ENCODE peak calls at places on chromosomes 1 and 21, in ten cellular contexts. R, U, T, M, P, O, X, L, D and W are unnamed samples.
A peak's percentile ranks its signal among the peaks of the same experiment; 100 is the strongest.

GRCh38 chr1:2474933-2475371 is 1.1 kb upstream of the PLCH2 start:
- DNase-seq in R (no peak), U (no peak), T (no peak), M (peak; percentile 37), P (no peak), O (no peak), X (no peak), L (no peak), D (no peak), W (no peak)

GRCh38 chr21:42513151-42513984 is at the start of gene SLC37A1:
- DNase-seq in R (peak; percentile 79), U (peak; percentile 65), T (no peak), M (no peak), P (no peak), O (no peak), X (peak; percentile 41), L (no peak), D (peak; percentile 61), W (peak; percentile 56)

GRCh38 chr1:215109171-215109570 is 26.6 kb downstream of the KCNK2 start:
- DNase-seq in R (no peak), U (no peak), T (no peak), M (no peak), P (no peak), O (no peak), X (no peak), L (no peak), D (no peak), W (no peak)

GRCh38 chr1:19122668-19123067 is 87.4 kb downstream of the UBR4 start:
- DNase-seq in R (no peak), U (no peak), T (no peak), M (no peak), P (no peak), O (no peak), X (no peak), L (no peak), D (no peak), W (no peak)

GRCh38 chr1:77762072-77762476 is 2.4 kb upstream of the USP33 start:
- DNase-seq in R (no peak), U (no peak), T (no peak), M (peak; percentile 79), P (no peak), O (no peak), X (peak; percentile 41), L (no peak), D (no peak), W (no peak)

GRCh38 chr1:202438393-202439174 is 90.1 kb downstream of the PPP1R12B start:
- DNase-seq in R (no peak), U (no peak), T (no peak), M (no peak), P (no peak), O (no peak), X (no peak), L (no peak), D (no peak), W (no peak)

GRCh38 chr1:67948155-67949075 is 102.0 kb downstream of the DIRAS3 start:
- DNase-seq in R (no peak), U (no peak), T (no peak), M (no peak), P (peak; percentile 58), O (no peak), X (no peak), L (no peak), D (no peak), W (no peak)

GRCh38 chr1:19208710-19209438 is 1.2 kb downstream of the UBR4 start:
- DNase-seq in R (no peak), U (no peak), T (no peak), M (peak; percentile 17), P (no peak), O (no peak), X (no peak), L (no peak), D (no peak), W (no peak)

GRCh38 chr1:86507935-86508582 is 38.8 kb upstream of the CLCA4 start:
- DNase-seq in R (no peak), U (peak; percentile 54), T (no peak), M (peak; percentile 33), P (no peak), O (no peak), X (peak; percentile 49), L (no peak), D (peak; percentile 20), W (peak; percentile 30)

GRCh38 chr1:26346274-26347033 is 7.5 kb downstream of the CRYBG2 start:
- DNase-seq in R (no peak), U (no peak), T (no peak), M (no peak), P (no peak), O (no peak), X (no peak), L (no peak), D (no peak), W (no peak)

GRCh38 chr1:83029916-83030315 is 969.0 kb downstream of the TTLL7 start:
- DNase-seq in R (no peak), U (no peak), T (no peak), M (no peak), P (peak; percentile 78), O (no peak), X (no peak), L (no peak), D (no peak), W (no peak)

GRCh38 chr21:42669069-42669468 is 15.6 kb downstream of the PDE9A start:
- DNase-seq in R (no peak), U (no peak), T (no peak), M (no peak), P (no peak), O (peak; percentile 73), X (no peak), L (no peak), D (no peak), W (no peak)

GRCh38 chr21:36478207-36478701 is 1.7 kb downstream of the CLDN14 start:
- DNase-seq in R (no peak), U (no peak), T (no peak), M (no peak), P (no peak), O (no peak), X (no peak), L (no peak), D (no peak), W (peak; percentile 53)

GRCh38 chr1:94514095-94514727 is 27.3 kb downstream of the F3 start:
- DNase-seq in R (no peak), U (peak; percentile 66), T (no peak), M (peak; percentile 54), P (no peak), O (no peak), X (peak; percentile 67), L (no peak), D (peak; percentile 25), W (peak; percentile 28)

GRCh38 chr1:221141606-221142285 is 262.5 kb downstream of the HLX start:
- DNase-seq in R (no peak), U (peak; percentile 61), T (no peak), M (no peak), P (no peak), O (no peak), X (no peak), L (no peak), D (no peak), W (no peak)

GRCh38 chr1:245614986-245615385 is 460.2 kb downstream of the KIF26B start:
- DNase-seq in R (no peak), U (no peak), T (no peak), M (no peak), P (no peak), O (no peak), X (no peak), L (no peak), D (no peak), W (no peak)
- H3K4me3 ChIP-seq in R (no peak overlapping the region), U (no peak overlapping the region), T (no peak overlapping the region), M (no peak overlapping the region), P (no peak overlapping the region), O (no peak overlapping the region), X (no peak overlapping the region), L (no peak overlapping the region), D (no peak overlapping the region), W (no peak overlapping the region)

DNA sequence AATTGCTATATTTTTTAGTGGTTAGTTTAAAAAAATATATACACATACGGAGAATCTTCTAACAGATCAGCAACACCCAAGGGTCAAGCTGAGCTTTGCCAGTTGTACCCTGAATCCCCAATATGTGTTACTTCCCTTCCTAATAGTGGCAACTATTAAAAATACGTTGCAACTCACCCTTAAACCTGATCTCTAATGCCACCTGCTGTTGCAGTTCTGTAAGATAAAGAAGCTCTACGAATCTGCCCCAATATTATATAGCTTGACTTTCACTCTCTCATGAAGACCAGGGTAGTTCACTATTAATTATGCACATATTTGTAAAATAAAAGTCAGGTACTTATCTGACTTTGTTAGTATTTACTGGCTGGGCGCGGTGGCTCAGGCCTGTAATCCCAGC is 58.4 kb downstream of the ASH1L start:
- DNase-seq in R (no peak), U (no peak), T (no peak), M (peak; percentile 19), P (peak; percentile 4), O (no peak), X (peak; percentile 40), L (no peak), D (peak; percentile 66), W (peak; percentile 63)
- TF ChIP-seq CTCF in R (no peak), U (no peak), T (peak; percentile 51), M (peak; percentile 56), P (peak; percentile 23), O (peak; percentile 24), X (no peak), L (no peak), D (peak; percentile 79), W (peak; percentile 25)

GRCh38 chr1:239909894-239910293 is 181.8 kb upstream of the FMN2 start:
- DNase-seq in R (no peak), U (peak; percentile 46), T (peak; percentile 83), M (no peak), P (no peak), O (no peak), X (peak; percentile 86), L (no peak), D (no peak), W (no peak)

GRCh38 chr1:239906394-239906793 is 185.3 kb upstream of the FMN2 start:
- DNase-seq in R (no peak), U (no peak), T (no peak), M (no peak), P (no peak), O (no peak), X (no peak), L (no peak), D (no peak), W (no peak)
- H3K4me3 ChIP-seq in R (no peak overlapping the region), U (no peak overlapping the region), T (no peak overlapping the region), M (no peak overlapping the region), P (no peak overlapping the region), O (no peak overlapping the region), X (no peak overlapping the region), L (no peak overlapping the region), D (no peak overlapping the region), W (no peak overlapping the region)

DNA sequence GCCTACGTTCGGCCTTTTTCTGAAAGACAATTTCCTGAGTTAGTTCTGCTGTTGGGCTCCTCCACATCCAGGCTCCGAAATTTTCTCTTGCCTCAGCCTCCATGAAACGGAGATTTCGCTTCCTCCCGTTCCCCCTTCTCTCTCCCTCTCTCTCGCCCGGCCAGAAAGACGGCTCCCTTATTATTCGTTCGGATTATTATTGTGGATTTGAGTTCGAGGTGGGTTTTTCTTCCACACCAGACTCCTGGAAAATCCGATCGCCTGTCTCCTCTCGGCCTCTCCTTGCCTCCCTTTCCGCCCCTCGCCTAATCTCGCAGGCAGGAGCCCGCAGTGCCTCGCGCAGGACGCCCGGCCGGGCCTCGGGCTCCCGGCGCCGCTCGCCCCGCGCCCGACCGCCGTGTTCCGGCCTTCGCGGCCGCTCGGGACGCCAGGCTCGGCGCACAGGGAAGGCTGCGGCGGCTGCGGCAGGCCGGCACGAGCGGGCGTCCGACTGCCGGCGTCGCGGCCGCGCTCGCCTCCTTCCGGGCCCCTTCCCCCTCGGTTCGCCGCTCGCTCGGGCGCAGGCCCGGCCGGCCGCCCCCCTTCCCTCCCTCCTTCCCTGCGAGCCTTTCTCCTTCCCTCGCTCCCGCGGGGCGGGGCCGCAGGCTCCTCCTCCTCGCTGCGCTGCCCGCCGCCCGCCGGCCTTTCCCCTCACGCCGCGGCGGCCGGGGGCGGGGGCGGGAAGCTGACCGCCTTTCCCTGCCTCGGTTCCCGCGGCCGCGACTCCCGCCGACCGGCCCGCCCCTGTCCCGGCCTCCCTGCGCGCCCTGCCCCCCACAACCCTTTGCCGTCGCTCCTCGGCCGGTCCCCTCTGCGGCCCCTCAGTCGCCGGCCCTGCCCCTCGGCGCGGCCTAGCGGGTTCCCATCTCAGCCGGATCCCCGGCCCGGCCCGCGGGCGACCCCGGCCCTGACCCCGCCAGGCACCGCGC is at the start of gene ARHGEF11:
- DNase-seq in R (peak; percentile 88), U (peak; percentile 97), T (peak; percentile 94), M (peak; percentile 92), P (peak; percentile 38), O (peak; percentile 94), X (peak; percentile 89), L (peak; percentile 71), D (no peak), W (peak; percentile 82)
- TF ChIP-seq CTCF in R (no peak), U (no peak), T (peak; percentile 16), M (no peak), P (no peak), O (no peak), X (no peak), L (no peak), D (no peak), W (no peak)